ENCODE peak calls at places on chromosome 5, in seven cellular contexts. K, T, D, E, C, Q and A are unnamed samples.

GRCh38 chr5:73299017-73299630 is 126.1 kb downstream of the TMEM174 start:
- DNase-seq in D (no peak), E (peak), C (no peak), Q (no peak), T (no peak), K (no peak), A (no peak)

GRCh38 chr5:80782626-80783025 is 127.8 kb upstream of the DHFR start:
- DNase-seq in D (no peak), C (no peak), E (no peak), K (no peak), T (no peak), Q (no peak), A (no peak)

GRCh38 chr5:149747833-149748366 is 17.8 kb downstream of the PPARGC1B start:
- DNase-seq in D (no peak), K (no peak), Q (no peak), C (no peak), T (no peak), E (no peak), A (no peak)

GRCh38 chr5:171427318-171428167 is 8.1 kb downstream of the FGF18 start:
- DNase-seq in E (no peak), K (no peak), D (no peak), C (no peak), T (no peak), Q (no peak), A (no peak)

GRCh38 chr5:111562566-111562965 is 50.2 kb upstream of the STARD4 start:
- DNase-seq in Q (no peak), E (no peak), K (no peak), C (no peak), D (no peak), T (no peak), A (no peak)

GRCh38 chr5:75239681-75240080 is 3.0 kb upstream of the ANKRD31 start:
- DNase-seq in C (no peak), D (no peak), Q (no peak), T (no peak), E (no peak), K (no peak), A (no peak)

GRCh38 chr5:111367081-111367480 is 142.9 kb downstream of the CAMK4 start:
- DNase-seq in T (no peak), C (no peak), E (peak), K (no peak), D (no peak), Q (no peak), A (no peak)

GRCh38 chr5:78288246-78288645 is 6.3 kb downstream of the AP3B1 start:
- DNase-seq in K (no peak), Q (no peak), T (no peak), E (peak), D (no peak), C (no peak), A (no peak)

GRCh38 chr5:79256563-79256962 is 20.6 kb downstream of the JMY start:
- DNase-seq in E (no peak), Q (no peak), D (no peak), K (no peak), T (no peak), C (no peak), A (no peak)

GRCh38 chr5:14872070-14872989 is 752 bp upstream of the ANKH start:
- DNase-seq in Q (peak), C (peak), E (peak), K (peak), T (peak), D (no peak), A (peak)

GRCh38 chr5:6962256-6962655 is 249.0 kb downstream of the TENT4A start:
- DNase-seq in C (no peak), K (peak), D (no peak), E (no peak), T (no peak), Q (no peak), A (no peak)

GRCh38 chr5:62653001-62653863 is 74.6 kb downstream of the LRRC70 start:
- DNase-seq in Q (no peak), D (no peak), E (peak), K (no peak), T (no peak), C (no peak), A (no peak)

GRCh38 chr5:1937590-1937989 is 54.9 kb upstream of the IRX4 start:
- DNase-seq in E (no peak), Q (no peak), D (no peak), C (no peak), K (no peak), T (no peak), A (no peak)

GRCh38 chr5:137738947-137739346 is 3.1 kb upstream of the KLHL3 start:
- DNase-seq in T (no peak), D (no peak), C (no peak), E (no peak), K (no peak), Q (no peak), A (no peak)

GRCh38 chr5:83034552-83035181 is 42.5 kb downstream of the TMEM167A start:
- DNase-seq in D (no peak), C (no peak), Q (no peak), T (no peak), K (peak), E (no peak), A (no peak)

GRCh38 chr5:14155075-14155474 is 11.9 kb downstream of the TRIO start:
- DNase-seq in K (no peak), Q (no peak), C (no peak), E (no peak), T (no peak), D (no peak), A (no peak)

GRCh38 chr5:107794731-107795130 is 124.0 kb upstream of the EFNA5 start:
- DNase-seq in D (no peak), Q (no peak), K (no peak), T (no peak), E (no peak), C (no peak), A (no peak)

GRCh38 chr5:74576941-74577456 is 63.5 kb downstream of the ENC1 start:
- DNase-seq in D (no peak), K (no peak), Q (no peak), T (no peak), C (peak), E (peak), A (no peak)

GRCh38 chr5:23506329-23507236 is 826 bp upstream of the PRDM9 start:
- DNase-seq in C (no peak), E (no peak), Q (no peak), K (peak), D (no peak), T (no peak), A (no peak)

GRCh38 chr5:43121565-43122484 is 1.1 kb downstream of the ZNF131 start:
- DNase-seq in Q (no peak), D (peak), T (no peak), E (peak), K (peak), C (no peak), A (no peak)

GRCh38 chr5:55829956-55830355 is 21.2 kb upstream of the IL31RA start:
- DNase-seq in K (no peak), T (no peak), Q (no peak), D (no peak), E (no peak), C (no peak), A (no peak)

GRCh38 chr5:93100433-93100832 is 480.6 kb downstream of the NR2F1-AS1 start:
- DNase-seq in E (peak), D (no peak), Q (no peak), T (no peak), K (no peak), C (no peak), A (no peak)

GRCh38 chr5:143213851-143214363 is 189.6 kb downstream of the NR3C1 start:
- DNase-seq in T (no peak), K (no peak), D (no peak), C (no peak), Q (no peak), E (no peak), A (no peak)

GRCh38 chr5:1824109-1824821 is 23.1 kb downstream of the NDUFS6 start:
- DNase-seq in Q (no peak), E (no peak), C (no peak), D (no peak), T (no peak), K (no peak), A (no peak)

GRCh38 chr5:59779453-59779852 is 114.1 kb downstream of the PDE4D start:
- DNase-seq in E (no peak), K (no peak), T (no peak), C (no peak), Q (no peak), D (no peak), A (no peak)

GRCh38 chr5:59236448-59236847 is 653.6 kb downstream of the RAB3C start:
- DNase-seq in T (no peak), E (no peak), C (no peak), K (no peak), Q (no peak), D (no peak), A (no peak)

GRCh38 chr5:180591249-180591887 is at the start of gene SCGB3A1:
- DNase-seq in Q (no peak), D (no peak), T (no peak), K (no peak), C (no peak), E (no peak), A (no peak)

GRCh38 chr5:36692791-36693763 is 86.7 kb downstream of the SLC1A3 start:
- DNase-seq in T (no peak), D (no peak), C (peak), Q (peak), E (peak), K (no peak), A (no peak)